ENCODE peak calls at places on chromosome 12, in ten cellular contexts. E is CD8-positive, alpha-beta memory T cell; R is testis; N is CD4-positive, alpha-beta T cell; J is substantia nigra; Z is OCI-LY7; A is right cardiac atrium; Y is vagina; B is neuronal stem cell; I is effector memory CD4-positive, alpha-beta T cell. H is an unnamed sample.

GRCh38 chr12:122349078-122349477 is 73.4 kb downstream of the CLIP1 start:
- DNase-seq in E (no peak), R (no peak), N (no peak), J (no peak), Z (no peak), A (no peak), Y (no peak), B (no peak), I (no peak), H (no peak)

GRCh38 chr12:123762715-123763052 is 583 bp downstream of the DNAH10 start:
- DNase-seq in E (no peak), R (no peak), N (no peak), J (no peak), Z (no peak), A (no peak), Y (no peak), B (no peak), I (no peak), H (no peak)

GRCh38 chr12:32312049-32312670 is 87.2 kb upstream of the FGD4 start:
- DNase-seq in E (peak; percentile 31), R (no peak), N (no peak), J (no peak), Z (peak; percentile 82), A (no peak), Y (no peak), B (peak; percentile 32), I (no peak), H (no peak)

GRCh38 chr12:30447061-30447750 is 248.5 kb downstream of the IPO8 start:
- DNase-seq in E (no peak), R (no peak), N (no peak), J (no peak), Z (no peak), A (no peak), Y (no peak), B (no peak), I (no peak), H (no peak)

GRCh38 chr12:12209043-12209442 is 57.8 kb downstream of the LRP6 start:
- DNase-seq in E (no peak), R (no peak), N (no peak), J (no peak), Z (no peak), A (no peak), Y (no peak), B (no peak), I (no peak), H (no peak)

GRCh38 chr12:86748874-86749273 is 492.7 kb upstream of the MGAT4C start:
- DNase-seq in E (no peak), R (no peak), N (no peak), J (no peak), Z (no peak), A (no peak), Y (no peak), B (no peak), I (no peak), H (no peak)

GRCh38 chr12:51922146-51922545 is 14.8 kb downstream of the ACVRL1 start:
- DNase-seq in E (no peak), R (no peak), N (no peak), J (no peak), Z (no peak), A (no peak), Y (no peak), B (no peak), I (no peak), H (no peak)

GRCh38 chr12:64679487-64679983 is 69.2 kb downstream of the RASSF3 start:
- DNase-seq in E (peak; percentile 82), R (no peak), N (peak; percentile 76), J (no peak), Z (no peak), A (peak; percentile 93), Y (no peak), B (no peak), I (peak; percentile 54), H (peak; percentile 57)

GRCh38 chr12:85573635-85574214 is 262.5 kb downstream of the RASSF9 start:
- DNase-seq in E (no peak), R (no peak), N (no peak), J (no peak), Z (no peak), A (no peak), Y (no peak), B (no peak), I (no peak), H (no peak)

GRCh38 chr12:75784591-75784990 is 247.0 kb downstream of the PHLDA1 start:
- DNase-seq in E (no peak), R (peak; percentile 76), N (no peak), J (no peak), Z (peak; percentile 59), A (peak; percentile 62), Y (no peak), B (no peak), I (peak; percentile 8), H (peak; percentile 98)

GRCh38 chr12:42410345-42410744 is 84.4 kb downstream of the PPHLN1 start:
- DNase-seq in E (no peak), R (no peak), N (no peak), J (no peak), Z (no peak), A (no peak), Y (no peak), B (no peak), I (no peak), H (no peak)

GRCh38 chr12:53567961-53568360 is 58.2 kb downstream of the ATF7 start:
- DNase-seq in E (no peak), R (no peak), N (no peak), J (no peak), Z (no peak), A (no peak), Y (no peak), B (no peak), I (no peak), H (no peak)

GRCh38 chr12:53569174-53569557 is 57.0 kb downstream of the ATF7 start:
- DNase-seq in E (no peak), R (no peak), N (no peak), J (no peak), Z (no peak), A (no peak), Y (no peak), B (no peak), I (no peak), H (no peak)

GRCh38 chr12:53571295-53571694 is 54.9 kb downstream of the ATF7 start:
- DNase-seq in E (no peak), R (no peak), N (no peak), J (no peak), Z (no peak), A (no peak), Y (no peak), B (no peak), I (no peak), H (no peak)

GRCh38 chr12:53572134-53572758 is 53.9 kb downstream of the ATF7 start:
- DNase-seq in E (no peak), R (no peak), N (no peak), J (no peak), Z (no peak), A (no peak), Y (no peak), B (no peak), I (no peak), H (no peak)

GRCh38 chr12:53568428-53569173 is 57.6 kb downstream of the ATF7 start:
- DNase-seq in E (no peak), R (no peak), N (no peak), J (no peak), Z (no peak), A (no peak), Y (no peak), B (no peak), I (no peak), H (no peak)
- H3K27ac ChIP-seq in E (no peak overlapping the region), R (peak overlapping the region; percentile 47), N (no peak overlapping the region), J (no peak overlapping the region), Z (no peak overlapping the region), A (no peak overlapping the region), Y (no peak overlapping the region), B (no peak overlapping the region), I (no peak overlapping the region), H (no peak overlapping the region)

GRCh38 chr12:47828967-47829482 is 9.3 kb upstream of the HDAC7 start:
- DNase-seq in E (no peak), R (peak; percentile 71), N (no peak), J (no peak), Z (no peak), A (peak; percentile 94), Y (no peak), B (no peak), I (no peak), H (peak; percentile 93)

GRCh38 chr12:47832263-47832933 is 12.7 kb upstream of the HDAC7 start:
- DNase-seq in E (peak; percentile 47), R (no peak), N (peak; percentile 41), J (no peak), Z (peak; percentile 77), A (peak; percentile 41), Y (no peak), B (no peak), I (no peak), H (no peak)

GRCh38 chr12:47833591-47834012 is 13.9 kb upstream of the HDAC7 start:
- DNase-seq in E (no peak), R (no peak), N (no peak), J (no peak), Z (peak; percentile 18), A (no peak), Y (no peak), B (no peak), I (no peak), H (no peak)

GRCh38 chr12:47828008-47828966 is 8.6 kb upstream of the HDAC7 start:
- DNase-seq in E (no peak), R (no peak), N (no peak), J (no peak), Z (no peak), A (peak; percentile 40), Y (no peak), B (no peak), I (no peak), H (no peak)

DNA sequence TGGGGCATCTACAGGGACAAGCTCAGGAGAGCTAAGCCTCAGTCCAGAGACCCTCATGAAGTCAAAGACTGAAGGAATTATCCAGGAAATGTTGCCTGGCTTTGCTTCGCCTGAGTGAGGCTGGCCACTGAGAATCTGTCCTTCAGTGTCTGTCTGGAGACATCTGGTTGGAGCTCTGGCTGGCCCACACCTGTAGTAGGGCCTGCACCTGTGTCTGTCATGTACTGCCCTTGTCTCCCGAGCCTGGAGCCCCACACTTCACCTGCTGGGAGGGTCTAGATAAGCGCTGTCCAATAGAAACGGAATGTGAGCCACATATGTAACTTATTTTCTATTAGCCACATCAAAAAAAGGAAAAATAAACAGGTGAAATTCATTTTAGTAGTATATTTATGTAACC is 9.9 kb upstream of the HDAC7 start:
- DNase-seq in E (no peak), R (no peak), N (no peak), J (no peak), Z (no peak), A (peak; percentile 9), Y (no peak), B (no peak), I (no peak), H (no peak)
- H3K27ac ChIP-seq in E (peak overlapping the region; percentile 34), R (no peak overlapping the region), N (no peak overlapping the region), J (no peak overlapping the region), Z (no peak overlapping the region), A (peak overlapping the region; percentile 81), Y (peak overlapping the region; percentile 99), B (no peak overlapping the region), I (no peak overlapping the region), H (peak overlapping the region; percentile 94)

GRCh38 chr12:49648722-49649032 is 25.3 kb downstream of the PRPF40B start:
- DNase-seq in E (no peak), R (no peak), N (no peak), J (no peak), Z (no peak), A (no peak), Y (no peak), B (no peak), I (no peak), H (peak; percentile 38)
- H3K27ac ChIP-seq in E (no peak overlapping the region), R (no peak overlapping the region), N (peak overlapping the region; percentile 37), J (no peak overlapping the region), Z (no peak overlapping the region), A (no peak overlapping the region), Y (no peak overlapping the region), B (no peak overlapping the region), I (no peak overlapping the region), H (peak overlapping the region; percentile 44)

GRCh38 chr12:92466391-92467305 is 236.1 kb upstream of the PLEKHG7 start:
- DNase-seq in E (no peak), R (no peak), N (no peak), J (no peak), Z (peak; percentile 92), A (no peak), Y (no peak), B (peak; percentile 45), I (no peak), H (no peak)
- H3K27ac ChIP-seq in E (no peak overlapping the region), R (no peak overlapping the region), N (no peak overlapping the region), J (peak overlapping the region; percentile 49), Z (peak overlapping the region; percentile 98), A (peak overlapping the region; percentile 92), Y (no peak overlapping the region), B (peak overlapping the region; percentile 83), I (no peak overlapping the region), H (no peak overlapping the region)